ENCODE peak calls at places on chromosome 20, in seven cellular contexts. One of them, this sample, is unnamed.

GRCh38 chr20:51914758-51915157 is 112.4 kb upstream of the SALL4 start:
- DNase-seq in fibroblast of mammary gland: no peak
- DNase-seq in colonic mucosa: no peak
- DNase-seq in hepatocyte: no peak
- DNase-seq in endothelial cell of umbilical vein: no peak
- DNase-seq in endothelial cell: no peak
- DNase-seq in HL-60: no peak
- DNase-seq in this sample: no peak

GRCh38 chr20:50136822-50137599 is 16.5 kb downstream of the PEDS1 start:
- DNase-seq in HL-60: no peak
- DNase-seq in hepatocyte: no peak
- DNase-seq in fibroblast of mammary gland: peak
- DNase-seq in colonic mucosa: no peak
- DNase-seq in endothelial cell of umbilical vein: no peak
- DNase-seq in endothelial cell: no peak
- DNase-seq in this sample: no peak

GRCh38 chr20:24829649-24830370 is 119.3 kb upstream of the CST7 start:
- DNase-seq in endothelial cell: no peak
- DNase-seq in HL-60: no peak
- DNase-seq in colonic mucosa: no peak
- DNase-seq in fibroblast of mammary gland: no peak
- DNase-seq in hepatocyte: no peak
- DNase-seq in endothelial cell of umbilical vein: no peak
- DNase-seq in this sample: no peak

GRCh38 chr20:37381621-37382538 is 35.9 kb downstream of the SRC start:
- DNase-seq in endothelial cell of umbilical vein: no peak
- DNase-seq in colonic mucosa: no peak
- DNase-seq in hepatocyte: no peak
- DNase-seq in endothelial cell: no peak
- DNase-seq in HL-60: no peak
- DNase-seq in fibroblast of mammary gland: no peak
- DNase-seq in this sample: no peak

GRCh38 chr20:8803065-8803464 is 265.8 kb upstream of the PLCB4 start:
- DNase-seq in endothelial cell of umbilical vein: peak
- DNase-seq in colonic mucosa: no peak
- DNase-seq in hepatocyte: no peak
- DNase-seq in fibroblast of mammary gland: no peak
- DNase-seq in endothelial cell: peak
- DNase-seq in HL-60: no peak
- DNase-seq in this sample: no peak

GRCh38 chr20:23583526-23583925 is 15.2 kb upstream of the CST9L start:
- DNase-seq in endothelial cell of umbilical vein: no peak
- DNase-seq in HL-60: no peak
- DNase-seq in hepatocyte: no peak
- DNase-seq in fibroblast of mammary gland: no peak
- DNase-seq in colonic mucosa: no peak
- DNase-seq in endothelial cell: no peak
- DNase-seq in this sample: no peak

GRCh38 chr20:4070323-4071176 is 55.2 kb upstream of the RNF24 start:
- DNase-seq in endothelial cell: no peak
- DNase-seq in hepatocyte: no peak
- DNase-seq in endothelial cell of umbilical vein: no peak
- DNase-seq in fibroblast of mammary gland: no peak
- DNase-seq in HL-60: no peak
- DNase-seq in colonic mucosa: no peak
- DNase-seq in this sample: no peak

GRCh38 chr20:52484438-52484837 is 292.9 kb upstream of the ZFP64 start:
- DNase-seq in colonic mucosa: no peak
- DNase-seq in fibroblast of mammary gland: no peak
- DNase-seq in hepatocyte: no peak
- DNase-seq in endothelial cell of umbilical vein: no peak
- DNase-seq in endothelial cell: no peak
- DNase-seq in HL-60: no peak
- DNase-seq in this sample: no peak

GRCh38 chr20:59459586-59459985 is 144.8 kb upstream of the PHACTR3 start:
- DNase-seq in hepatocyte: no peak
- DNase-seq in fibroblast of mammary gland: no peak
- DNase-seq in endothelial cell of umbilical vein: no peak
- DNase-seq in HL-60: no peak
- DNase-seq in colonic mucosa: no peak
- DNase-seq in endothelial cell: no peak
- DNase-seq in this sample: no peak

DNA sequence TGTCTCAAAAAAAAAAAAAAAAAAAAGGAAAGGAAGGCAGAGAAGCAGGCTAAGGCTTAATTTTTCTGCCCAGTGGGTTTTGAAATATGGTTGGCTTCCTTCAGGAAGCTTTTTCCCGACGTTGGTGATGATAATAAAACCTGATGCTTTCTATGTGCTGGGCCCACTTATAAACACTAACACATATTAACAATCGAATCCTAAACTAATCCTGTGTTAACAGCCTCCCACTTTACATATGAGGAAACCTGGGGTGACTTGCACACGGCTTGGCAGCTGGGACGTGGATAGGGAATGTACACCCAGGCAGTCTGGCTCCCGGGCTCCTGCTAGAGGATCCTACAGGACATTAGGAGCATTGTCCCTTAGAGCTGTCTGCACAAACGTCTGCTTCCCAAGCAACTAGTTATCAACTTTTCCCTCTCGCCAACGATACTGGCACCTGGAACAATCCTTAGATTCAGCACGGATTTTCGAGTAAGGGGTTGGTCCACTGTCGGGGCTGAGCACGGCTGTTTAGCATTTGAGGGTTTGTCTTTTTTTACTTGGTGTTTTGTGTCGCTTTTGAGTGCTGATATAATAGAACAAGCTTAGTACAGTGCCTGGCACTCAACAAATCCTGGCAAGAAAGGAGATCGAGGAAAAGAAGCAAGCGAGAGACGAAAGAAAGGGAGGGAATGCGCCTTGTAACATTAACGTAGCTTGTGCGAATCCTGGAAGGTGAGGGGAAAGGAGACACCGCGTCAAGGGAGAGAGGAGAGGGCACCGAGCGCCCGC is 622 bp upstream of the KIZ start:
- DNase-seq in colonic mucosa: peak
- DNase-seq in endothelial cell of umbilical vein: no peak
- DNase-seq in fibroblast of mammary gland: peak
- DNase-seq in endothelial cell: peak
- DNase-seq in hepatocyte: peak
- DNase-seq in HL-60: no peak
- DNase-seq in this sample: no peak
- TF ChIP-seq CTCF in colonic mucosa: no peak
- TF ChIP-seq CTCF in endothelial cell of umbilical vein: no peak
- TF ChIP-seq CTCF in fibroblast of mammary gland: peak
- TF ChIP-seq CTCF in endothelial cell: no peak
- TF ChIP-seq CTCF in hepatocyte: no peak
- TF ChIP-seq CTCF in HL-60: no peak
- TF ChIP-seq CTCF in this sample: no peak

GRCh38 chr20:32636821-32637220 is 36.9 kb downstream of the C20orf203 start:
- DNase-seq in fibroblast of mammary gland: no peak
- DNase-seq in colonic mucosa: no peak
- DNase-seq in hepatocyte: no peak
- DNase-seq in endothelial cell: no peak
- DNase-seq in HL-60: no peak
- DNase-seq in endothelial cell of umbilical vein: no peak
- DNase-seq in this sample: no peak

GRCh38 chr20:32637311-32637710 is 36.4 kb downstream of the C20orf203 start:
- DNase-seq in fibroblast of mammary gland: no peak
- DNase-seq in endothelial cell: no peak
- DNase-seq in HL-60: no peak
- DNase-seq in endothelial cell of umbilical vein: no peak
- DNase-seq in colonic mucosa: no peak
- DNase-seq in hepatocyte: no peak
- DNase-seq in this sample: no peak

GRCh38 chr20:32637738-32638137 is 36.0 kb downstream of the C20orf203 start:
- DNase-seq in endothelial cell of umbilical vein: no peak
- DNase-seq in fibroblast of mammary gland: no peak
- DNase-seq in colonic mucosa: no peak
- DNase-seq in hepatocyte: no peak
- DNase-seq in endothelial cell: no peak
- DNase-seq in HL-60: no peak
- DNase-seq in this sample: no peak

GRCh38 chr20:32639284-32639683 is 34.5 kb downstream of the C20orf203 start:
- DNase-seq in endothelial cell of umbilical vein: no peak
- DNase-seq in HL-60: no peak
- DNase-seq in hepatocyte: no peak
- DNase-seq in fibroblast of mammary gland: no peak
- DNase-seq in colonic mucosa: no peak
- DNase-seq in endothelial cell: no peak
- DNase-seq in this sample: no peak

DNA sequence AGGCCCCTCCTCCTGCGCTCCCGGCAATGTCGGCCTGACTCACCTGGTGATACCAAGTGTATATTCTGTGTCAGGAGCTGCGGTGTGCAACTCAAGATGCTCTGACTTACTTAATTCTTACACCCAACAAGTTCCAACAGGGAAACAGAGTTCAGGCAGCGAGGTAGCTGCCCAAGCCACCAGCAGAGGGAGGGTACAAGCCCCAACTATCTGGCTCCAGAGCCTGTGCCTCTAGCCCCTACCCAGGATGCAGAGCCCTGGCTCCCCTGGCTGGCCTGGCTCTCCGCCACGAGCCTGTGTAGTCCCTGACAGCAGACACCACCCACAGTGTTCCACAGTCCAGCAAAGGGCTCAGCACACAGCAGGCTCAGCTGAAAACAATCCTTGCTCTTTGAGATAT is 34.9 kb downstream of the C20orf203 start:
- DNase-seq in fibroblast of mammary gland: no peak
- DNase-seq in endothelial cell of umbilical vein: no peak
- DNase-seq in hepatocyte: no peak
- DNase-seq in HL-60: no peak
- DNase-seq in endothelial cell: no peak
- DNase-seq in colonic mucosa: no peak
- DNase-seq in this sample: no peak
- TF ChIP-seq CTCF in fibroblast of mammary gland: no peak
- TF ChIP-seq CTCF in endothelial cell of umbilical vein: no peak
- TF ChIP-seq CTCF in hepatocyte: no peak
- TF ChIP-seq CTCF in HL-60: no peak
- TF ChIP-seq CTCF in endothelial cell: no peak
- TF ChIP-seq CTCF in colonic mucosa: no peak
- TF ChIP-seq CTCF in this sample: no peak

DNA sequence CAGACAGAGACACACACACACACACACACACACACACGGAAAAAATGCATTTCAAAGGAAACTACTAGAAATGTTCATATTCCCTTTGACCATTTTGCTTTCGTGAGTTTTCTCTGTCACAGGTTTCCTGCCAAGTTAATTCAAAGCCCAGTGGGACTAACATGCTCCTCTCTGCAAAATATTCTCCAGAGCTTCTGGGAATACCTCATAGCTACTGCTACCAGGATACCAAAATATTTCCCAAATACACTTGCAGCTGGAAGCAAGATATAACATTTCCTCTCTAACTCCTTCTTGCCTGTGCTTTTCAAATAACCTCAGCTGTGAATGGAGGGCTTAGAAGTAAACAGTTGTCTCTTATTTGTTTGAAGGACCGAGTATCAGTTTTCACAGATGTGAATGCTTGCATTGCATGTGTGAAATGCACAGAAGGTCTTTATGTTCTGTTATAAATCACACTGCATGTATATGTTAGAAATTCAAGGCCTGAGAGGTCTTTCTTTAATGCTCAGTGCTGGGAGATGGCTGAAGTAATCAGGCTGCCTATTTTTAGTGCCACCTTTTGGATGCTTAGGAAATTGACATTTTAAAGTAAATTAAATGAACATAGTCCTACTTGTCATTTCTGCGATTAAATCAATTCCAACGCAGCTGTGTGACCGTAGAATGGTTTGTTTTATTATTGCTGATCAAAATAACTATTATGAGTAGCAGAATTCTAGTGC is 8.7 kb upstream of the FAM209A start:
- DNase-seq in colonic mucosa: no peak
- DNase-seq in endothelial cell: no peak
- DNase-seq in endothelial cell of umbilical vein: peak
- DNase-seq in HL-60: no peak
- DNase-seq in hepatocyte: no peak
- DNase-seq in fibroblast of mammary gland: peak
- DNase-seq in this sample: no peak
- TF ChIP-seq CTCF in colonic mucosa: no peak
- TF ChIP-seq CTCF in endothelial cell: no peak
- TF ChIP-seq CTCF in endothelial cell of umbilical vein: peak
- TF ChIP-seq CTCF in HL-60: peak
- TF ChIP-seq CTCF in hepatocyte: peak
- TF ChIP-seq CTCF in fibroblast of mammary gland: peak
- TF ChIP-seq CTCF in this sample: peak

GRCh38 chr20:31570735-31571617 is 34.1 kb upstream of the ID1 start:
- DNase-seq in HL-60: no peak
- DNase-seq in colonic mucosa: no peak
- DNase-seq in hepatocyte: peak
- DNase-seq in fibroblast of mammary gland: no peak
- DNase-seq in endothelial cell: no peak
- DNase-seq in endothelial cell of umbilical vein: no peak
- DNase-seq in this sample: no peak

GRCh38 chr20:31570021-31570463 is 35.0 kb upstream of the ID1 start:
- DNase-seq in HL-60: no peak
- DNase-seq in colonic mucosa: no peak
- DNase-seq in endothelial cell of umbilical vein: no peak
- DNase-seq in fibroblast of mammary gland: no peak
- DNase-seq in hepatocyte: peak
- DNase-seq in endothelial cell: no peak
- DNase-seq in this sample: no peak

GRCh38 chr20:31572042-31572700 is 32.9 kb upstream of the ID1 start:
- DNase-seq in colonic mucosa: no peak
- DNase-seq in HL-60: no peak
- DNase-seq in hepatocyte: no peak
- DNase-seq in fibroblast of mammary gland: no peak
- DNase-seq in endothelial cell of umbilical vein: no peak
- DNase-seq in endothelial cell: no peak
- DNase-seq in this sample: no peak

GRCh38 chr20:31573555-31574295 is 31.4 kb upstream of the ID1 start:
- DNase-seq in HL-60: no peak
- DNase-seq in fibroblast of mammary gland: no peak
- DNase-seq in endothelial cell of umbilical vein: peak
- DNase-seq in endothelial cell: no peak
- DNase-seq in colonic mucosa: no peak
- DNase-seq in hepatocyte: peak
- DNase-seq in this sample: no peak

DNA sequence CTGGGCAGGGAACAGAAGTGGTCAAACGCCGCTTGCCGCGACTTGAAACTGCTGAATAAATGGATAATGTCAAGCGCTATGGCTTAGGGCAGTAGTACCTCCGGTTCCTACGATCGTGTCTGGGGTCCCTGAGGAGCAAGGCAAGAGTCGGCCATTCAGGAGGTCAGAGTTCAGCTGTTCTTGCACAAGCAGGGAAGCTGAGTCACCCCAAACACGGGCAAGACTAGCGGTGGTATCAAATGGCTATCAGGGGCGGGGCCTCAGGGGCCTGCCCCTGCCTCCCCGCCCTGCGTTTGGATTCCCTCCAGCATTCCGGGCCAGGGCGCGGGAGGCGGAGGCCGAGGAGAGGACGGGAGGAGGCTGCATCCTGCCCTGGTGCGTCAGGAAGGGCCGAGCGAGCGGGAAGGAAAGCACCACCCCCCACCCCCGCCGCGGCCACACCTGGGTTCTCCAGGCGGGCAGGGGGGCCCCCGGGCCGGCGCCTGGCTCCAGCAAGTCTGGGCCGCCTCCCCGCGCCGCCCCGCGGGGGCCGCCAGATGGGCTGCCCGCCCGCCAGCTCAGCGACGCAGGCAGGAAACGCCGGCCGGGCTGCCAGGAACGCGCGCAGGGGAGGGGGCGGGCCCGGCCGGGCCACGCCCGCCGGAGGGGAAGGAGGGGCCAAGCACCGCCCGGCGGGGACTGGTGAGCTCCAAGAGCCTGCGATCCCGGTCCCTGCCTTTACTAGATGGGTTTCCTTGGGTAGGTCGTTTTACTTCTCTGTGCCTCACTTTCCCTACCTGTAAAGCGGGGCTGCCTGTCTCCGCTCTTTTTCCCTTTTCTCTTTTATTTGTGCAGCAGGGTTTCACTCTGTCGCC is 32.2 kb upstream of the ID1 start:
- DNase-seq in endothelial cell of umbilical vein: peak
- DNase-seq in fibroblast of mammary gland: peak
- DNase-seq in colonic mucosa: peak
- DNase-seq in HL-60: peak
- DNase-seq in hepatocyte: peak
- DNase-seq in endothelial cell: peak
- DNase-seq in this sample: peak
- TF ChIP-seq CTCF in endothelial cell of umbilical vein: no peak
- TF ChIP-seq CTCF in fibroblast of mammary gland: no peak
- TF ChIP-seq CTCF in colonic mucosa: no peak
- TF ChIP-seq CTCF in HL-60: no peak
- TF ChIP-seq CTCF in hepatocyte: no peak
- TF ChIP-seq CTCF in endothelial cell: no peak
- TF ChIP-seq CTCF in this sample: no peak